ENCODE peak calls at places on chromosomes 16 and 17, in seven cellular contexts. B, Q, L, A, T, U and O are unnamed samples. For H3K9me3, the result is how much of the 10 kb centered on the place peaks cover.

GRCh38 chr16:82675300-82675699 is 48.5 kb downstream of the CDH13 start:
- DNase-seq in A (no peak), T (no peak), L (no peak), B (no peak), U (no peak), Q (no peak), O (no peak)

GRCh38 chr16:46833465-46833810 is 2.5 kb upstream of the C16orf87 start:
- DNase-seq in A (no peak), L (no peak), U (no peak), T (no peak), B (no peak), Q (no peak), O (no peak)

GRCh38 chr16:51125992-51126391 is 25.1 kb downstream of the SALL1 start:
- DNase-seq in T (no peak), A (no peak), B (no peak), U (no peak), Q (no peak), L (no peak), O (no peak)

GRCh38 chr17:8893059-8893458 is 25.6 kb upstream of the PIK3R6 start:
- DNase-seq in Q (no peak), A (no peak), B (no peak), U (no peak), L (no peak), T (no peak), O (no peak)

GRCh38 chr16:17470871-17471744 is at the start of gene XYLT1:
- DNase-seq in U (peak), L (peak), B (peak), A (peak), Q (peak), T (peak), O (peak)

GRCh38 chr17:76131692-76132573 is 9.1 kb downstream of the FOXJ1 start:
- DNase-seq in Q (no peak), T (no peak), L (no peak), A (no peak), U (no peak), B (no peak), O (no peak)

GRCh38 chr17:42699415-42699740 is 17.0 kb downstream of the CNTNAP1 start:
- DNase-seq in T (no peak), B (no peak), A (no peak), L (no peak), Q (no peak), U (no peak), O (no peak)

GRCh38 chr16:24834459-24835335 is 11.1 kb upstream of the SLC5A11 start:
- DNase-seq in T (no peak), B (no peak), L (peak), U (peak), Q (no peak), A (no peak), O (no peak)

GRCh38 chr17:76562734-76563148 is 22.9 kb downstream of the PRCD start:
- DNase-seq in Q (no peak), L (no peak), T (no peak), B (no peak), A (no peak), U (peak), O (no peak)

GRCh38 chr17:77324227-77324626 is 183.5 kb downstream of the SEC14L1 start:
- DNase-seq in Q (no peak), L (no peak), U (no peak), T (no peak), A (no peak), B (no peak), O (no peak)

DNA sequence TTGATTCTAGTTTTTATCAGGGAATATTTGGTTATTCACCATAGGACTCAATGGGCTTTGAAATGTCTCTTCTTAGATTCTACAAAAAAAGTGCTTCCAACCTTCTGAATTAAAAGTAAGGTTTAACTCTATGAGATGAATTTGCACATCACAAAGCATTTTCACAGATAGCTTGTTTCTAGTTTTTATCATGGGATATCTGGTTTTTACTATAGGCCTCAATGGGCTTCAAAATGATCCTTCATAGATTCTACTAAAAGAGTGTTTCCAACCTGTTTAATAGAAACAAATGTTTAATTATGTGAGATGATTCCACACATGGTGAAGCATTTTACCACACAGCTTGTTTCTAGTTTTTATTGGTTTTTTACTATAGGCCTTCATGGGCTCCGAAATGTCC is 560.7 kb downstream of the KCNJ18 start:
- DNase-seq in L (no peak), B (no peak), A (no peak), T (no peak), U (no peak), Q (no peak), O (no peak)
- H3K9me3 ChIP-seq in L (half or more), B (under half), A (under half), T (under half), U (under half), Q (under half), O (under half)

DNA sequence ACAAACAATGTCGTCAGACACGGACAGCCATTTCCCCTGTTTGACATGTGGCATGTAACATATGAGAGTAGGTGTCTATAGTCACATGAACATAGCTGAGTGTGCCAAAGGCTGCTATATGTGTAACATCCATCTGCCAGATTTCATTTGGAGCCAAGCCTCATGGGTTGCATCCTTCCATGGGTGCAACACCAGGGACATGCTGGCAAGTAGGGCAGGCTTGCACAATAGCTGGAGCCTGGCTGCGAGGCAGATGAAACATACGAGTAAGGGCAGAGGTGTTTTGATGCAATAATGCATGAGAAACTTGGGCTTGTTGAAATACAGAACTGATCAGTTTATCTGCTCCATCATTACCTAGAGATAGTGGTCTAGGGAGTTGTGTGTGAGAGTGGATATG is 9.0 kb upstream of the ZNF689 start:
- DNase-seq in T (no peak), L (no peak), Q (no peak), A (no peak), B (no peak), U (no peak), O (no peak)
- H3K9me3 ChIP-seq in T (under half), L (under half), Q (under half), A (under half), B (under half), U (under half), O (under half)

DNA sequence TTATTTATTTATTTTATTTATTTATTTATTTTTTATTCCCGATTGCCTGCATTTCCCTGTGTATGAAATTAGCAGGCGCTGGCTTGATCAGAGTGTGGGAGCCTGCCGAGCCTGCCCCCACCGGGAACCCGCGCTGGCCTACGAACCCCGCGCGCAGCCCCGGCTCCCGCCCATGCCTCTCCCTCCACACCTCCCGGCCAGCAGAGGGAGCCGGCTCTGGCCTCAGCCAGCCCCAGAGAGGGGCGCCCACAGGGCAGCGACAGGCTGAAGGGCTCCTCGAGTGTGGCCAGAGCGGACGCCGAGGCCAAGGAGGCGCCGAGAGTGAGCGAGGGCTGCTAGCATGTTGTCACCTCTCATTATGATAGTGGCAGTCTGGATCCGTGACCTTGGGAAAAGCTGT is 13.0 kb upstream of the RBL2 start:
- DNase-seq in Q (no peak), A (peak), T (no peak), B (no peak), U (no peak), L (no peak), O (no peak)
- H3K9me3 ChIP-seq in Q (under half), A (under half), T (under half), B (under half), U (under half), L (under half), O (under half)

GRCh38 chr17:16623282-16623681 is 30.4 kb downstream of the ZNF624 start:
- DNase-seq in A (no peak), L (no peak), Q (no peak), B (no peak), T (no peak), U (no peak), O (no peak)

GRCh38 chr17:16622540-16623277 is 30.9 kb downstream of the ZNF624 start:
- DNase-seq in B (no peak), T (no peak), U (no peak), L (no peak), Q (no peak), A (no peak), O (no peak)

DNA sequence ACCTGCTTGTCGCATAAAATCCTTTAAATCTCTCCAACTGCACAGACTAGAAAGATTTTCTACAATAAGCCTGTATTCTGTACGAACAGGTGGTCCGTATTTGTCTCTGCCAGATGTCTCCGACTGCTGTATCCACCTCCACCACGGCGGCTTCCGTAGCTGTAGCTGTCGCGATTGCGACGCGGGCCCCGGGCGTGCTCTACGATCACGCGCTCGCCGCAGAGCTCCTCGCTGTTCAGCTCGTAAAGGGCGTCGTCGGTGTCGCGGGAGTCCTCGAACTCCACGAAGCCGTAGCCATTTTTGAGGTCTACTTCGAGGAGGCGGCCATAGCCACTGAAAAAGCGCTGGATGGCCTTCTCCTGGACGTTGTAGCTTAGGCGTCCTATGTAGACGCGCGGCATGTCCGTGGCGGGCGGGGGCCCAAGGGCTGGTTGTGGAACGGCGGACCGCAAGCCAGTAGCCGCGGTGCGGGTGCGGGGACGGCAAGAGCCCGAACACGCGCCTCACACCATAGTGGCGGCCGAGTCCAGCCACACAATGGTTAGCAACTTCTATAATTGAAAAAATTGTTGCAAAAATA is 36.1 kb downstream of the ZNF624 start:
- DNase-seq in T (no peak), Q (no peak), U (no peak), L (no peak), A (peak), B (no peak), O (no peak)
- H3K9me3 ChIP-seq in T (half or more), Q (under half), U (half or more), L (half or more), A (half or more), B (under half), O (under half)

DNA sequence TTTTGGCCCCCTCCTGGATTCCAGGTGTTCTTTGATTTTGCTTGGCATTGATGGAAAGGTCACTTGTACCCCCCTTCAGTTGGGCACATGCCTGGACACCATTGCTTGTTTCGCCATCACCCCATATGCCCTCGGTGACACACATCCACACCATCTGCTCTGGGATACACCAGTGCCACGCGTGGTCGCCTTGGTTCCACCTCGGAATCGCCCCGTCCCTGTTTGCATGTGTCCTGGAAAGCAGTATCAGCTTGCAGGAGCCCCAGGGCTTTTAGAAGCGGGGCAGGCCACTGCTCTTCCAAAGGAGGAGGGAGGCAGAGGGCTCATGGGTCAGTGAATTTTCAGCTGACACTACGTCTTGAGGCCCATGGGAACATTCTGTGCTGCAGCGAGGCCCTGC is 607.9 kb downstream of the KCNJ18 start:
- DNase-seq in A (no peak), T (no peak), L (no peak), B (no peak), U (no peak), Q (no peak), O (no peak)
- H3K9me3 ChIP-seq in A (under half), T (under half), L (half or more), B (under half), U (under half), Q (under half), O (under half)

GRCh38 chr16:5468488-5468887 is 370.9 kb upstream of the EEF2KMT start:
- DNase-seq in L (no peak), U (no peak), B (no peak), A (no peak), T (no peak), Q (no peak), O (no peak)
- H3K9me3 ChIP-seq in L (under half), U (under half), B (under half), A (under half), T (under half), Q (under half), O (under half)

DNA sequence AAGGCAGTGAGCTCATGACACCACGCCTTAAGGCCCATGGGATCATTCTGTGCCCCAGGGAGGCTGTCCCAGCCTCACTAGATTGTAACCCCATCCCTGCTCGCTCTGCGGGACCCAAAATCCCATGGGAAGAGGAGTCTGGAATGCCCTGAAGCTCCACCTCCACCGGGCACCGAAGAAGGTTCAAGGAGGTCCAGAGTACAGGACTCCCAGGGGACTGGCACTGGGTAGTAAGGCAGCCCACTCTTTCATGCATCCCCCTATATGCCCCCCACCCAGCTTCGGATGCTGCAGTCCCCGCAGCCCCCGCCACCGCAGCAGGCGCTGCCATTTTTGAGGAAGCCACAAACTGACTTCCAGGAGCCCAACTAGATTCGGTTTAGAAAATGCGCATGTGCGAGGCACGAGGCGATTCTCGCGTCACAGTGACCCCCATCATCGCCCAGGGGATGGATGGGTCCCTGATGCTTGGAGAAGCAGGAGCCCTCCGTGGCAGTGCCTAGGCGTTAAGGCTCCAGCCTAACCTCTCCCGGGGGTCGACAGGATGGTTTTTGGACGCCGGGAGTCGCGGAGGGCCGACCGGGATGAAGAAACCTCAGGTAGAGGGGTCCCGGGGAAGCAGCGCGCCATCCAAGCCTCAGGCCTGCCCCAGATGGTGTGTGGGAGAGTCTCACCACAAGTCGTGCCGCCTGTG is 1681.0 kb downstream of the TP53TG3F start:
- DNase-seq in U (no peak), T (no peak), A (peak), L (peak), B (no peak), Q (no peak), O (no peak)
- H3K9me3 ChIP-seq in U (under half), T (under half), A (under half), L (half or more), B (under half), Q (under half), O (under half)